ENCODE peak calls at places on chromosomes 1 and 21, in five cellular contexts. F is activated naive CD4-positive, alpha-beta T cell; X is gastrocnemius medialis; V is NCI-H748 treated with DMSO at 0.1 percent for 48 hours; I is activated CD4-positive, alpha-beta T cell treated with anti-CD3 and anti-CD28 coated beads, Interleukin-2, amount 50 U/mL, for 1 hour. L is an unnamed sample.

GRCh38 chr1:165717918-165718515 is 19.7 kb upstream of the ALDH9A1 start:
- DNase-seq in F (peak), X (no peak), V (peak), I (peak), L (no peak)

GRCh38 chr1:84541679-84542078 is 32.6 kb downstream of the CTBS start:
- DNase-seq in F (no peak), X (no peak), V (no peak), I (no peak), L (no peak)

GRCh38 chr1:80349218-80349617 is 1342.7 kb upstream of the ADGRL4 start:
- DNase-seq in F (no peak), X (no peak), V (no peak), I (no peak), L (no peak)

GRCh38 chr1:37472994-37473393 is 1.4 kb upstream of the ZC3H12A start:
- DNase-seq in F (no peak), X (no peak), V (no peak), I (no peak), L (no peak)

GRCh38 chr1:41312991-41313645 is 48.1 kb upstream of the FOXO6 start:
- DNase-seq in F (no peak), X (no peak), V (no peak), I (no peak), L (no peak)

GRCh38 chr21:44326272-44326647 is 12.9 kb downstream of the CFAP410 start:
- DNase-seq in F (no peak), X (no peak), V (no peak), I (no peak), L (no peak)

GRCh38 chr1:75548721-75549480 is 62.0 kb downstream of the SLC44A5 start:
- DNase-seq in F (no peak), X (no peak), V (no peak), I (no peak), L (no peak)

GRCh38 chr1:11211925-11212587 is 22.9 kb downstream of the ANGPTL7 start:
- DNase-seq in F (no peak), X (no peak), V (no peak), I (no peak), L (no peak)

GRCh38 chr1:228401782-228402637 is 4.6 kb downstream of the TRIM11 start:
- DNase-seq in F (no peak), X (peak), V (no peak), I (no peak), L (no peak)

GRCh38 chr1:187396226-187396625 is 567.5 kb downstream of the PLA2G4A start:
- DNase-seq in F (no peak), X (no peak), V (no peak), I (no peak), L (no peak)

GRCh38 chr21:28235169-28235892 is 757.3 kb downstream of the LTN1 start:
- DNase-seq in F (no peak), X (peak), V (no peak), I (no peak), L (no peak)

GRCh38 chr1:99855914-99856450 is 5.8 kb downstream of the AGL start:
- DNase-seq in F (no peak), X (no peak), V (no peak), I (no peak), L (no peak)

GRCh38 chr1:21308847-21309652 is 18.8 kb upstream of the ECE1 start:
- DNase-seq in F (no peak), X (no peak), V (no peak), I (no peak), L (no peak)

GRCh38 chr1:85850238-85850637 is 142.0 kb upstream of the ZNHIT6 start:
- DNase-seq in F (no peak), X (no peak), V (no peak), I (no peak), L (no peak)

GRCh38 chr1:182603646-182604127 is 502 bp downstream of the RGS16 start:
- DNase-seq in F (no peak), X (no peak), V (no peak), I (no peak), L (no peak)

GRCh38 chr1:119779869-119780356 is 11.2 kb upstream of the HMGCS2 start:
- DNase-seq in F (no peak), X (no peak), V (peak), I (no peak), L (no peak)

GRCh38 chr21:41751621-41752020 is 15.2 kb downstream of the RIPK4 start:
- DNase-seq in F (no peak), X (no peak), V (no peak), I (no peak), L (no peak)

GRCh38 chr1:56295949-56296929 is 283.1 kb downstream of the PLPP3 start:
- DNase-seq in F (no peak), X (no peak), V (peak), I (no peak), L (no peak)

GRCh38 chr1:50251592-50252165 is 143.0 kb downstream of the ELAVL4 start:
- DNase-seq in F (no peak), X (no peak), V (peak), I (no peak), L (no peak)

GRCh38 chr1:110091791-110092190 is 20.5 kb upstream of the UBL4B start:
- DNase-seq in F (no peak), X (no peak), V (no peak), I (no peak), L (no peak)

GRCh38 chr1:150176593-150176992 is 26.9 kb downstream of the PLEKHO1 start:
- DNase-seq in F (no peak), X (no peak), V (no peak), I (no peak), L (no peak)

GRCh38 chr1:43446388-43446740 is 7.4 kb downstream of the HYI start:
- DNase-seq in F (no peak), X (no peak), V (no peak), I (no peak), L (no peak)

GRCh38 chr21:44930543-44930981 is 9.3 kb upstream of the SLX9 start:
- DNase-seq in F (peak), X (no peak), V (no peak), I (peak), L (no peak)

GRCh38 chr1:10519016-10519417 is 44.3 kb downstream of the PEX14 start:
- DNase-seq in F (no peak), X (no peak), V (peak), I (no peak), L (no peak)

GRCh38 chr1:168513656-168514404 is 30.0 kb downstream of the XCL2 start:
- DNase-seq in F (no peak), X (no peak), V (no peak), I (no peak), L (no peak)

GRCh38 chr1:24554714-24555113 is 1.2 kb upstream of the NCMAP start:
- DNase-seq in F (no peak), X (no peak), V (no peak), I (no peak), L (no peak)

L was measured in NCI-H1048.